ENCODE peak calls at places on chromosomes 6 and 20, in ten cellular contexts. X is AG08396; M is stimulated activated CD4-positive, alpha-beta T cell treated with anti-CD3 and anti-CD28 coated beads, Interleukin-1b, Interleukin-23, amount 100 ng/mL, for 1 hour; Q is mucosa of gallbladder; G is hepatocyte; N is A673; O is RCC 7860; A is EL; P is dorsolateral prefrontal cortex; Y is right cardiac atrium. C is an unnamed sample.
A peak's percentile ranks its signal among the peaks of the same experiment; 100 is the strongest.

GRCh38 chr6:81937296-81937937 is 184.9 kb upstream of the TENT5A start:
- DNase-seq in X (no peak), M (no peak), Q (peak; percentile 27), G (peak; percentile 16), N (no peak), O (peak; percentile 43), A (peak; percentile 67), P (no peak), Y (no peak), C (no peak)

GRCh38 chr6:79167931-79168694 is 66.4 kb downstream of the HMGN3 start:
- DNase-seq in X (no peak), M (no peak), Q (no peak), G (no peak), N (peak; percentile 14), O (no peak), A (peak; percentile 7), P (no peak), Y (no peak), C (no peak)

GRCh38 chr6:56714982-56715456 is 72.3 kb upstream of the DST start:
- DNase-seq in X (peak; percentile 73), M (no peak), Q (no peak), G (no peak), N (peak; percentile 97), O (peak; percentile 82), A (peak; percentile 98), P (no peak), Y (no peak), C (no peak)

GRCh38 chr6:41352396-41352795 is 17.0 kb downstream of the NCR2 start:
- DNase-seq in X (no peak), M (no peak), Q (no peak), G (no peak), N (no peak), O (no peak), A (no peak), P (no peak), Y (no peak), C (no peak)

GRCh38 chr6:43489277-43490072 is 12.1 kb downstream of the TJAP1 start:
- DNase-seq in X (no peak), M (no peak), Q (no peak), G (no peak), N (no peak), O (no peak), A (no peak), P (peak; percentile 97), Y (peak; percentile 51), C (no peak)

GRCh38 chr6:26003102-26003694 is 40.6 kb downstream of the TRIM38 start:
- DNase-seq in X (peak; percentile 66), M (no peak), Q (peak; percentile 59), G (peak; percentile 73), N (peak; percentile 73), O (peak; percentile 28), A (peak; percentile 59), P (peak; percentile 58), Y (peak; percentile 72), C (no peak)

GRCh38 chr6:2853766-2854393 is 12.2 kb upstream of the SERPINB1 start:
- DNase-seq in X (peak; percentile 71), M (no peak), Q (peak; percentile 37), G (peak; percentile 62), N (peak; percentile 96), O (peak; percentile 87), A (peak; percentile 88), P (no peak), Y (peak; percentile 67), C (no peak)

GRCh38 chr6:148364056-148364844 is 21.6 kb downstream of the SASH1 start:
- DNase-seq in X (no peak), M (no peak), Q (no peak), G (no peak), N (peak; percentile 54), O (peak; percentile 49), A (peak; percentile 93), P (no peak), Y (no peak), C (no peak)

GRCh38 chr6:21802611-21802899 is 209.0 kb downstream of the SOX4 start:
- DNase-seq in X (no peak), M (no peak), Q (no peak), G (no peak), N (peak; percentile 59), O (no peak), A (no peak), P (no peak), Y (no peak), C (no peak)

GRCh38 chr6:29702519-29703103 is 20.6 kb upstream of the HLA-F start:
- DNase-seq in X (peak; percentile 62), M (peak; percentile 65), Q (no peak), G (peak; percentile 66), N (peak; percentile 41), O (peak; percentile 17), A (peak; percentile 28), P (no peak), Y (peak; percentile 84), C (peak; percentile 31)

GRCh38 chr6:80969439-80969838 is 783.0 kb downstream of the TENT5A start:
- DNase-seq in X (no peak), M (no peak), Q (no peak), G (no peak), N (no peak), O (no peak), A (peak; percentile 8), P (no peak), Y (no peak), C (no peak)

GRCh38 chr6:163413345-163414116 is 987 bp upstream of the QKI start:
- DNase-seq in X (peak; percentile 99), M (peak; percentile 80), Q (peak; percentile 92), G (peak; percentile 95), N (peak; percentile 91), O (peak; percentile 68), A (peak; percentile 91), P (peak; percentile 78), Y (peak; percentile 96), C (peak; percentile 98)

GRCh38 chr6:33590531-33591198 is 10.6 kb upstream of the BAK1 start:
- DNase-seq in X (no peak), M (no peak), Q (no peak), G (peak; percentile 79), N (no peak), O (peak; percentile 65), A (peak; percentile 19), P (no peak), Y (no peak), C (peak; percentile 27)

GRCh38 chr20:58524814-58525213 is 9.6 kb upstream of the APCDD1L start:
- DNase-seq in X (peak; percentile 72), M (no peak), Q (no peak), G (no peak), N (no peak), O (peak; percentile 99), A (peak; percentile 93), P (no peak), Y (no peak), C (no peak)

GRCh38 chr6:437042-437402 is 45.5 kb downstream of the IRF4 start:
- DNase-seq in X (peak; percentile 66), M (no peak), Q (no peak), G (no peak), N (no peak), O (no peak), A (no peak), P (no peak), Y (no peak), C (no peak)

GRCh38 chr6:122783401-122783800 is 3.9 kb downstream of the FABP7 start:
- DNase-seq in X (no peak), M (no peak), Q (no peak), G (no peak), N (no peak), O (no peak), A (no peak), P (no peak), Y (no peak), C (no peak)

GRCh38 chr6:98669371-98669770 is 165.0 kb upstream of the POU3F2 start:
- DNase-seq in X (no peak), M (no peak), Q (no peak), G (no peak), N (no peak), O (no peak), A (no peak), P (no peak), Y (no peak), C (no peak)

GRCh38 chr6:93721386-93722048 is 302.2 kb upstream of the EPHA7 start:
- DNase-seq in X (no peak), M (no peak), Q (no peak), G (peak; percentile 37), N (peak; percentile 52), O (no peak), A (no peak), P (no peak), Y (peak; percentile 11), C (no peak)

GRCh38 chr20:51497542-51498467 is 44.7 kb downstream of the NFATC2 start:
- DNase-seq in X (no peak), M (no peak), Q (no peak), G (no peak), N (peak; percentile 93), O (no peak), A (no peak), P (no peak), Y (peak; percentile 75), C (peak; percentile 34)

GRCh38 chr20:51484141-51484815 is 58.2 kb downstream of the NFATC2 start:
- DNase-seq in X (no peak), M (no peak), Q (no peak), G (no peak), N (no peak), O (no peak), A (no peak), P (no peak), Y (no peak), C (no peak)

GRCh38 chr6:119129148-119129967 is 50.9 kb upstream of the FAM184A start:
- DNase-seq in X (peak; percentile 55), M (no peak), Q (peak; percentile 35), G (peak; percentile 83), N (peak; percentile 77), O (peak; percentile 34), A (peak; percentile 71), P (no peak), Y (no peak), C (no peak)

GRCh38 chr6:74277749-74278148 is 581.7 kb downstream of the CD109 start:
- DNase-seq in X (peak; percentile 13), M (no peak), Q (no peak), G (peak; percentile 19), N (peak; percentile 56), O (no peak), A (no peak), P (no peak), Y (no peak), C (no peak)

GRCh38 chr6:14353798-14354197 is 236.2 kb downstream of the CD83 start:
- DNase-seq in X (no peak), M (no peak), Q (no peak), G (no peak), N (no peak), O (no peak), A (no peak), P (no peak), Y (no peak), C (no peak)

GRCh38 chr6:124854338-124854922 is 107.8 kb upstream of the RNF217 start:
- DNase-seq in X (no peak), M (no peak), Q (no peak), G (no peak), N (peak; percentile 38), O (no peak), A (no peak), P (no peak), Y (no peak), C (no peak)

GRCh38 chr6:154852700-154853099 is 119.5 kb downstream of the SCAF8 start:
- DNase-seq in X (peak; percentile 12), M (no peak), Q (no peak), G (no peak), N (no peak), O (no peak), A (peak; percentile 37), P (no peak), Y (no peak), C (no peak)

GRCh38 chr6:150153905-150154492 is 11.2 kb downstream of the PPP1R14C start:
- DNase-seq in X (no peak), M (no peak), Q (no peak), G (no peak), N (no peak), O (peak; percentile 51), A (no peak), P (no peak), Y (no peak), C (no peak)

GRCh38 chr6:44932651-44933091 is 395.5 kb upstream of the RUNX2 start:
- DNase-seq in X (no peak), M (peak; percentile 3), Q (no peak), G (no peak), N (no peak), O (no peak), A (no peak), P (no peak), Y (no peak), C (no peak)

GRCh38 chr6:120764312-120764711 is 570.0 kb downstream of the TBC1D32 start:
- DNase-seq in X (no peak), M (no peak), Q (no peak), G (no peak), N (no peak), O (no peak), A (no peak), P (no peak), Y (no peak), C (no peak)

C was measured in activated B cell treated with CpG ODN at 0.5 μM for 24 hours.